ENCODE peak calls at places on chromosomes 13 and 19, in four cellular contexts. L, W, Q and M are unnamed samples.

GRCh38 chr19:7159105-7159933 is 89.8 kb downstream of the ZNF557 start:
- DNase-seq in L (no peak), W (peak; percentile 87), Q (no peak), M (no peak)

GRCh38 chr19:3778899-3779723 is 7.1 kb downstream of the MATK start:
- DNase-seq in L (no peak), W (no peak), Q (no peak), M (no peak)

GRCh38 chr13:28100149-28101121 is at the start of gene FLT3:
- DNase-seq in L (no peak), W (no peak), Q (peak; percentile 82), M (no peak)

GRCh38 chr13:51451467-51452390 is 1.1 kb downstream of the INTS6 start:
- DNase-seq in L (peak; percentile 88), W (peak; percentile 93), Q (peak; percentile 93), M (peak; percentile 65)

GRCh38 chr13:50893211-50893852 is 16.3 kb upstream of the RNASEH2B start:
- DNase-seq in L (no peak), W (no peak), Q (no peak), M (no peak)

GRCh38 chr13:41848435-41849255 is 112.3 kb downstream of the VWA8 start:
- DNase-seq in L (no peak), W (no peak), Q (no peak), M (no peak)

GRCh38 chr13:20525601-20526544 is at the start of gene CRYL1:
- DNase-seq in L (peak; percentile 73), W (peak; percentile 89), Q (peak; percentile 72), M (no peak)

GRCh38 chr13:48500652-48501197 is 32.2 kb downstream of the RCBTB2 start:
- DNase-seq in L (peak; percentile 47), W (no peak), Q (no peak), M (no peak)

GRCh38 chr13:113622791-113623490 is 35.1 kb downstream of the ATP4B start:
- DNase-seq in L (no peak), W (peak; percentile 42), Q (no peak), M (peak; percentile 33)

GRCh38 chr19:48738557-48739399 is 1.6 kb downstream of the RASIP1 start:
- DNase-seq in L (peak; percentile 94), W (peak; percentile 93), Q (peak; percentile 98), M (peak; percentile 92)

GRCh38 chr13:26759907-26760834 is at the start of gene GPR12:
- DNase-seq in L (no peak), W (no peak), Q (peak; percentile 39), M (no peak)

GRCh38 chr19:15934332-15935078 is at the start of gene CYP4F11:
- DNase-seq in L (no peak), W (peak; percentile 86), Q (no peak), M (peak; percentile 86)

GRCh38 chr13:50126378-50127016 is 111.3 kb downstream of the KCNRG start:
- DNase-seq in L (no peak), W (no peak), Q (peak; percentile 48), M (no peak)

GRCh38 chr19:13260883-13261653 is 110.9 kb downstream of the IER2 start:
- DNase-seq in L (no peak), W (no peak), Q (no peak), M (no peak)

GRCh38 chr13:33606692-33607091 is 211.3 kb upstream of the RFC3 start:
- DNase-seq in L (no peak), W (no peak), Q (peak; percentile 79), M (no peak)

GRCh38 chr13:27830010-27830409 is 37.7 kb downstream of the GSX1 start:
- DNase-seq in L (peak; percentile 33), W (peak; percentile 50), Q (peak; percentile 88), M (no peak)

GRCh38 chr13:113937497-113938140 is 36.3 kb downstream of the C13orf46 start:
- DNase-seq in L (no peak), W (no peak), Q (no peak), M (no peak)

GRCh38 chr19:51375504-51376221 is 3.2 kb upstream of the NKG7 start:
- DNase-seq in L (no peak), W (no peak), Q (no peak), M (no peak)

GRCh38 chr19:53612762-53613526 is 18.9 kb upstream of the DPRX start:
- DNase-seq in L (no peak), W (no peak), Q (peak; percentile 36), M (no peak)
- H3K4me3 ChIP-seq in L (no peak overlapping the region), W (no peak overlapping the region), Q (no peak overlapping the region), M (no peak overlapping the region)

GRCh38 chr13:43804461-43805070 is 17.8 kb upstream of the ENOX1 start:
- DNase-seq in L (no peak), W (no peak), Q (peak; percentile 71), M (no peak)

GRCh38 chr13:43800828-43801227 is 14.1 kb upstream of the ENOX1 start:
- DNase-seq in L (no peak), W (no peak), Q (no peak), M (no peak)

GRCh38 chr13:43802511-43802910 is 15.7 kb upstream of the ENOX1 start:
- DNase-seq in L (no peak), W (no peak), Q (no peak), M (no peak)

GRCh38 chr13:43805681-43806128 is 18.9 kb upstream of the ENOX1 start:
- DNase-seq in L (no peak), W (no peak), Q (no peak), M (no peak)

GRCh38 chr13:43805071-43805468 is 18.3 kb upstream of the ENOX1 start:
- DNase-seq in L (no peak), W (no peak), Q (no peak), M (peak; percentile 81)
- H3K4me3 ChIP-seq in L (no peak overlapping the region), W (no peak overlapping the region), Q (no peak overlapping the region), M (no peak overlapping the region)

DNA sequence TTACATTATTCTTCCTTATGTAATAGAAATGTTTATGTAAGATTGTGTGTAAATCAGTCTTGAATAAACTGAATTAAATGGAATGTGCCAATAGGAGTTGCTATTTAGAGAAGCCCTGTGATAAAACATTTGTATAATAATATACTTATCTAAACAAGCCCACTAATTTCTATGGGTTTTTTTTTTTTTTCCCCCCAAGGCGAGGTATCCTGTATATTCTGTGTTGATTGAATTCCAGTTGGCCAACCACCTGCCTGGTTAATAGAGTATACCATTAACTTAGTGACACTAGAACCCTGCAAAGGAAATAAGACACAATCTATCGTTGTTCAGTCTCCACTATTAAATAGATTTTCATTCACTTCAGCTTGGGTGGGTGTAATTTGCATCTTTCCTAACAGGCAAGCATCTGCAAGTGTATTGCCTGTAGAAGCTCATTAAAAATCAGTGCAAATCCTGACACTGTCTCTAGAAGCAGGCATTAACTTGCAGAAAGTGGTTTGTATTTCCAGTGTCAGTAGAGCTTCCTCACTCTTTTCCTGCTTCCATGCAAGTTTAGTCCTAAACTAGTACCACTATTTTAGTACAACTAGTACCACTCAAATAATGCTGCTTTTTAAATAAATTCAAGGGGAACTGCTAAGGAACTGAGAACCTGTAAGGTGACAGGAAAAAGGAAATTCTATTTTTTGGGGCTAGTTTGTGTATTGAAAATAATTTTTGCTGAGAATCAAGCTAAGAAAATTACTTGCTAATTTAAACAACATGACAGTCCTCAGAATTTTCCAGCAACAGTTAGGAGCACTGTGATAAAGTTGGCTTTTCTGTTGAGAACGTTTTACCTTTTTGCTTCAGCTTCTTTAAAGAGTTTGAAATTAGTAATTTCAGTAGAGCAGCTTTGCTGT is 69.3 kb downstream of the LRCH1 start:
- DNase-seq in L (no peak), W (no peak), Q (no peak), M (no peak)
- H3K4me3 ChIP-seq in L (no peak overlapping the region), W (no peak overlapping the region), Q (no peak overlapping the region), M (no peak overlapping the region)

GRCh38 chr19:1400281-1401137 is 833 bp downstream of the GAMT start:
- DNase-seq in L (no peak), W (no peak), Q (peak; percentile 40), M (no peak)

GRCh38 chr19:1402411-1403070 is 1.2 kb upstream of the GAMT start:
- DNase-seq in L (no peak), W (no peak), Q (no peak), M (no peak)

GRCh38 chr19:1401138-1401888 is at the start of gene GAMT:
- DNase-seq in L (no peak), W (no peak), Q (peak; percentile 76), M (no peak)

GRCh38 chr19:1399745-1400144 is 1.6 kb downstream of the GAMT start:
- DNase-seq in L (no peak), W (no peak), Q (no peak), M (no peak)

GRCh38 chr19:1401889-1402217 is 511 bp upstream of the GAMT start:
- DNase-seq in L (no peak), W (no peak), Q (no peak), M (no peak)
- H3K4me3 ChIP-seq in L (no peak overlapping the region), W (no peak overlapping the region), Q (peak overlapping the region; percentile 87), M (no peak overlapping the region)

GRCh38 chr19:38315657-38316476 is at the start of gene YIF1B:
- DNase-seq in L (peak; percentile 96), W (peak; percentile 98), Q (peak; percentile 98), M (peak; percentile 96)
- H3K4me3 ChIP-seq in L (peak within 1 kb of the TSS; percentile 57), W (peak within 1 kb of the TSS; percentile 44), Q (peak within 1 kb of the TSS; percentile 57), M (peak within 1 kb of the TSS; percentile 50)

GRCh38 chr19:46076951-46077814 is 36.4 kb upstream of the IGFL4 start:
- DNase-seq in L (no peak), W (no peak), Q (peak; percentile 94), M (no peak)
- H3K4me3 ChIP-seq in L (no peak overlapping the region), W (no peak overlapping the region), Q (peak overlapping the region; percentile 63), M (peak overlapping the region; percentile 24)

GRCh38 chr19:5782945-5783919 is 1.3 kb downstream of the PRR22 start:
- DNase-seq in L (no peak), W (no peak), Q (no peak), M (no peak)

GRCh38 chr19:5782322-5782721 is 2.2 kb downstream of the PRR22 start:
- DNase-seq in L (no peak), W (no peak), Q (no peak), M (no peak)

GRCh38 chr19:5775668-5776309 is 8.8 kb downstream of the PRR22 start:
- DNase-seq in L (no peak), W (no peak), Q (no peak), M (no peak)

GRCh38 chr19:5774921-5775320 is 9.6 kb downstream of the PRR22 start:
- DNase-seq in L (no peak), W (no peak), Q (no peak), M (no peak)

DNA sequence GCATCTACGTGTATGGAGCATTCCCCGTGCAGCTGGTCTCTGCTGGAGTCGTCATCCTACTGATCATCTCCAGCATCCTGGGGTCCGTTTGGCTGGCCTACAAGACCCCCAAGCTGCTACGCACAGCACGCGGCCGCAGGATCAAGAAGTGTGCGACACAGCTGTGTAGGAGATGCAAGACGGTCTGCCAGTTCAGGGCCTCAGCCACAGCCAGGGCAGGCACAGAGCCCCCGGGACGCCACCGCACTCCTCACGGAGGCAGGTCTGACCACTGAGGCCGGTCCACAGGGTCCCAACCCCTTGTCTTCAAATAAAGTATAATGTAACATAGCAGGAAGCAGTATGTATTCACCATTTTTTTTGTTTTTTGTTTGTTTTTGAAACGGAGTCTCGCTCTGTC is 6.1 kb downstream of the PRR22 start:
- DNase-seq in L (no peak), W (no peak), Q (no peak), M (no peak)
- H3K4me3 ChIP-seq in L (no peak overlapping the region), W (no peak overlapping the region), Q (no peak overlapping the region), M (no peak overlapping the region)

GRCh38 chr13:110563463-110563774 is 1.9 kb upstream of the RAB20 start:
- DNase-seq in L (no peak), W (no peak), Q (no peak), M (no peak)
- H3K4me3 ChIP-seq in L (no peak overlapping the region), W (no peak overlapping the region), Q (no peak overlapping the region), M (no peak overlapping the region)